ENCODE peak calls at places on chromosomes 12 and 14, in four cellular contexts. V, Y, B and G are unnamed samples. For H3K4me1 and H3K36me3, the result is how much of the 10 kb centered on the place peaks cover.

GRCh38 chr12:96250119-96250685 is 56.0 kb downstream of the ELK3 start:
- DNase-seq in B (no peak), Y (peak), V (no peak), G (peak)

GRCh38 chr12:125564753-125565152 is 499.5 kb downstream of the AACS start:
- DNase-seq in B (no peak), Y (no peak), V (no peak), G (no peak)

GRCh38 chr12:117114784-117115183 is 15.6 kb upstream of the TESC start:
- DNase-seq in Y (no peak), B (peak), V (no peak), G (no peak)

GRCh38 chr14:100203962-100204834 is 34.7 kb upstream of the YY1 start:
- DNase-seq in B (peak), Y (no peak), V (no peak), G (no peak)

GRCh38 chr12:6768385-6769002 is 2.3 kb downstream of the PTMS start:
- DNase-seq in B (no peak), V (no peak), Y (no peak), G (no peak)

GRCh38 chr14:90274808-90275454 is 18.6 kb downstream of the PSMC1 start:
- DNase-seq in Y (peak), V (no peak), B (no peak), G (no peak)

GRCh38 chr12:57840701-57841100 is 5.8 kb downstream of the CTDSP2 start:
- DNase-seq in Y (no peak), V (no peak), B (peak), G (no peak)

GRCh38 chr12:3295648-3296408 is 195.2 kb upstream of the PRMT8 start:
- DNase-seq in B (peak), Y (no peak), V (no peak), G (no peak)

GRCh38 chr12:67068204-67068731 is 200.9 kb upstream of the CAND1 start:
- DNase-seq in Y (no peak), B (no peak), V (no peak), G (no peak)

GRCh38 chr14:71492346-71492745 is 439.9 kb upstream of the RGS6 start:
- DNase-seq in Y (no peak), B (no peak), V (no peak), G (no peak)

GRCh38 chr12:130014485-130014807 is 110.6 kb upstream of the TMEM132D start:
- DNase-seq in V (no peak), B (no peak), Y (no peak), G (no peak)

GRCh38 chr14:20798932-20799331 is 3.7 kb downstream of the RNASE1 start:
- DNase-seq in B (no peak), V (no peak), Y (no peak), G (no peak)

GRCh38 chr14:34660796-34661195 is 30.8 kb upstream of the SNX6 start:
- DNase-seq in B (no peak), V (no peak), Y (no peak), G (no peak)

GRCh38 chr14:64531567-64531966 is 9.0 kb upstream of the HSPA2 start:
- DNase-seq in Y (no peak), B (no peak), V (no peak), G (no peak)

GRCh38 chr14:58730793-58731464 is 93.2 kb downstream of the DACT1 start:
- DNase-seq in V (no peak), B (no peak), Y (no peak), G (no peak)

GRCh38 chr14:90003526-90004312 is 48.0 kb downstream of the TDP1 start:
- DNase-seq in Y (no peak), V (no peak), B (no peak), G (no peak)

GRCh38 chr12:27936196-27936595 is 36.3 kb downstream of the PTHLH start:
- DNase-seq in Y (no peak), B (no peak), V (no peak), G (no peak)

GRCh38 chr12:4274960-4275868 is 1.7 kb downstream of the CCND2 start:
- DNase-seq in V (no peak), B (no peak), Y (peak), G (peak)

GRCh38 chr12:46490635-46491034 is 118.1 kb upstream of the SLC38A2 start:
- DNase-seq in V (no peak), Y (no peak), B (no peak), G (no peak)

GRCh38 chr12:51011960-51012359 is 14.2 kb downstream of the SLC11A2 start:
- DNase-seq in V (no peak), Y (no peak), B (no peak), G (no peak)

GRCh38 chr14:84894254-84894653 is 635.7 kb upstream of the FLRT2 start:
- DNase-seq in B (no peak), V (no peak), Y (no peak), G (no peak)

GRCh38 chr14:47040490-47040889 is 388.9 kb upstream of the RPL10L start:
- DNase-seq in Y (no peak), V (no peak), B (no peak), G (no peak)

GRCh38 chr12:16269941-16270340 is 7.5 kb downstream of the SLC15A5 start:
- DNase-seq in B (no peak), Y (no peak), V (no peak), G (no peak)

DNA sequence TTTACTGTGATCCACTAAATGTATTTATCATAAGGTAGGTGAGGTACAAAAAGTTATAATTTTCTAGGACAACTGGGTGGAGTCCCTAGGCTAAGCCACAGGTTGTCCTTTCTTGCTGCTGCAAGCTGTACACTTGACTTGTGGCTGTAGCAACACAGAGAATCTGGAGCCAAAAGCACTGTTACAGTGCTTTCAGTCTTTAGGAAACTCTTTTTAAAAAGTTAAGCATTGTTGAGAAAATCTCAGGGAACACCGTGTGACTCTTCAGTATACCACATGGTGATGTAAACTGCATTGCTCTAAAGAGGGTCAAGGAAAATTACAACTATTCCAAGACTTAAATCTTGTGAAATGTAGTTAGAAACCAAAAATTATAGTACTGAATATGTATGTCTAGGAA is 11.4 kb downstream of the SLC15A5 start:
- DNase-seq in V (no peak), Y (no peak), B (no peak), G (no peak)
- TF ChIP-seq POLR2AphosphoS5 in V (no peak), Y (no peak), B (no peak), G (no peak)

GRCh38 chr14:22532345-22533056 is 56.5 kb downstream of the DAD1 start:
- DNase-seq in B (no peak), Y (no peak), V (no peak), G (no peak)
- H3K4me1 ChIP-seq in B (under half), Y (under half), V (under half), G (under half)

DNA sequence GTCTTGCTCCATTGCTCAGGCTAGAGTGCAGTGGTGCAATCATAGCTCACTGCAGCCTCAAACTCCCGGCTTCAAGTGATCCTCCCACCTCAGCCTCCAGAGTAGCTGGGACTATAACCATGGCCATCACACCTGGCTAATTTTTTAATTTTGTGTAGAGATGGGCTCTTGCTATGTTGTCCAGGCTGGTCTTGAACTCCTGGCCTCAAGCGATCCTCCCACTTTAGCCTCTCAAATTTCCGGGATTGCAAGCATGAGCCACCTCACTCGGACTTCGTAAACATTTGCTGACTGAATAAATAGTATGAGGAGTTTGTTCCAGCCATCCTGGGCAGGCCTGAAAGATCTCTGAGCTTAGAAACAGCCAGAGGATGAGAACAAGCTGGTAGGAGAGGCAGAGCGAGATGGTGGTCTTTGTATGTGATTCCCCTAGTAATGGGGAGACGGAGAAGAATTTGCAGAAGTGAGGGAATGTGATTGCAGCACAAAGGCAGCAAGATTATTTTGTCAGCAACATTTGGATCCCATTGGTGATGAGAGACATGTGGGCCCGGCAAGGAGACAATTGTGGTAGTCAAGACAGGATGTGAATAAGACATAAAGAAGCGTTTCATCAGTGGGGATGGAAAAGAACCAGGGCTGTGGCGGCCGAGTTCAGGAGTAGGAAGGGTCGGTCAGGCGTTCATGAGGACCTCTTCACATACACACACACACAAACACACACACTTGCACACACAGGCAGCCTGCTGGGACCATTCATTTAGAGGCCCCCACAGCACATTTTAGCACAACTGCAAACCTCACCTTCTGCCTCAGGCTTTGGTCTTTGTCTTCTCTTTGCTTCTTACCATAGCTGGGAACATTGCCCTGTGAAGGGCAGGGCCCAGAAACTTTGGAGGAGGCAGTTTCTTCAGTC is 155.5 kb downstream of the ZFP36L1 start:
- DNase-seq in B (no peak), V (no peak), Y (peak), G (peak)
- H3K36me3 ChIP-seq in B (under half), V (under half), Y (under half), G (under half)

DNA sequence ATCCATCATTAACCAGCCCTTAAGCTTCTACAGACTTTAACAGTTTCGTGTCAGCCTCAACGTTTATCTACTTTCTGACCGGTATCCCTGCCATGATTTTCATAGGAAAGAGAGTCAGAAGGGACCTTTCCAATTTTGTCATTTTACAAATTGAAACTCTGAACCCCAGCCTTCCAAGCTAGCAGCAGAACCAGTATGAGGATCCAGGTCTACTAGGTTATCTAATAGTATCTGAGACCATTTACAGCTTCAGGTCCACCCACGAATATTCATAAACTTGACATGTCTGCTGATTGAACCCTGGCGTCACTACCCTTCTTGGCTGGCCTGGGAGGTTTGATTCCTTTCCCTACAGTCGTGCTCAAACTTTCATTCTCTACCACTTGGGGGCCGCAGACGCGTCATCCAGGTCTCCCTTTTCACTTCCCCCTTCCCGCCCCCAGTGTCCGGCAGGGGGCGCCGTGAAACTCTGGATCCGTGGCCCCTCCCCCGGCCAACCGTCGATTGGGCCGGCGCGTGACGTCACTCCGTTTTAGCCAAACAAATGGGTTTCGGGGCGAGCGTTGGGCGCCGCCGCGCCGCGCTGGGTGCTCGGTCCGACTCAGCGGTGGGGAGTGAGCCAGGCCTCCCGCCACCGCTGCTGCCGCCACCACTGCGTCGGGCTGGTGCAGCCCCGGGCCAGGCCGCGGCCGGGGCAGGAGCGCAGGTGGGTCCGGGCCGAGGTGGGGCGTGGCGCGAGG is at the start of gene FBXO34:
- DNase-seq in V (peak), B (peak), Y (peak), G (peak)
- TF ChIP-seq POLR2AphosphoS5 in V (peak), B (peak), Y (peak), G (peak)